ENCODE peak calls at places on chromosomes 1 and 21, in four cellular contexts. V is stimulated activated naive B cell treated with anti-CD40 and anti-IgM and Interleukin-4, amounts not matched to agents 10 μg/mL and 1 μg/mL and 100 μg/mL, for 72 hours; C is AG04450; L is NT2/D1. U is an unnamed sample.

GRCh38 chr1:174800221-174800791 is 199.4 kb upstream of the CACYBP start:
- DNase-seq in V (no peak), C (no peak), L (no peak), U (no peak)

GRCh38 chr1:33140153-33141149 is 41.4 kb downstream of the TRIM62 start:
- DNase-seq in V (no peak), C (no peak), L (no peak), U (no peak)

GRCh38 chr1:223363057-223363855 is 720 bp downstream of the SUSD4 start:
- DNase-seq in V (no peak), C (no peak), L (no peak), U (peak; percentile 16)

GRCh38 chr1:167612583-167612982 is 17.4 kb upstream of the RCSD1 start:
- DNase-seq in V (no peak), C (no peak), L (no peak), U (no peak)

GRCh38 chr1:154866995-154867795 is 2.9 kb downstream of the KCNN3 start:
- DNase-seq in V (no peak), C (peak; percentile 42), L (no peak), U (peak; percentile 70)

GRCh38 chr1:104195395-104195794 is 445.7 kb downstream of the AMY1C start:
- DNase-seq in V (no peak), C (no peak), L (no peak), U (no peak)

GRCh38 chr21:36643374-36644250 is 55.3 kb upstream of the SIM2 start:
- DNase-seq in V (no peak), C (no peak), L (no peak), U (no peak)

GRCh38 chr1:200150721-200151120 is 123.2 kb downstream of the NR5A2 start:
- DNase-seq in V (no peak), C (no peak), L (peak; percentile 20), U (peak; percentile 34)

GRCh38 chr1:150778409-150778808 is 12.8 kb upstream of the CTSS start:
- DNase-seq in V (no peak), C (no peak), L (no peak), U (no peak)

GRCh38 chr1:206492589-206492988 is 14.7 kb upstream of the RASSF5 start:
- DNase-seq in V (no peak), C (no peak), L (no peak), U (no peak)

GRCh38 chr1:93605812-93606512 is 75.7 kb downstream of the BCAR3 start:
- DNase-seq in V (no peak), C (peak; percentile 74), L (no peak), U (no peak)

GRCh38 chr1:31183927-31184554 is 55.6 kb downstream of the NKAIN1 start:
- DNase-seq in V (peak; percentile 18), C (no peak), L (peak; percentile 69), U (peak; percentile 64)

GRCh38 chr1:215001419-215002021 is 81.0 kb upstream of the KCNK2 start:
- DNase-seq in V (no peak), C (no peak), L (no peak), U (peak; percentile 35)

U was measured in GM10248.